ENCODE peak calls at places on chromosomes 5 and 9, in four cellular contexts. One of them, this sample, is unnamed.

GRCh38 chr5:14739538-14739937 is 75.0 kb downstream of the OTULIN start:
- DNase-seq in NCI-H510A: no peak
- DNase-seq in stimulated activated CD8-positive, alpha-beta memory T cell treated with anti-CD3 and anti-CD28 coated beads, Interleukin-15, amount 100 ng/mL, for 24 hours: no peak
- DNase-seq in astrocyte: peak
- DNase-seq in this sample: no peak

GRCh38 chr5:126855266-126855665 is 78.3 kb downstream of the LMNB1 start:
- DNase-seq in NCI-H510A: no peak
- DNase-seq in stimulated activated CD8-positive, alpha-beta memory T cell treated with anti-CD3 and anti-CD28 coated beads, Interleukin-15, amount 100 ng/mL, for 24 hours: no peak
- DNase-seq in astrocyte: no peak
- DNase-seq in this sample: no peak

GRCh38 chr5:145887976-145888574 is 15.3 kb upstream of the GRXCR2 start:
- DNase-seq in astrocyte: peak
- DNase-seq in stimulated activated CD8-positive, alpha-beta memory T cell treated with anti-CD3 and anti-CD28 coated beads, Interleukin-15, amount 100 ng/mL, for 24 hours: no peak
- DNase-seq in NCI-H510A: peak
- DNase-seq in this sample: no peak

GRCh38 chr9:101580076-101580475 is 14.7 kb downstream of the PPP3R2 start:
- DNase-seq in NCI-H510A: no peak
- DNase-seq in stimulated activated CD8-positive, alpha-beta memory T cell treated with anti-CD3 and anti-CD28 coated beads, Interleukin-15, amount 100 ng/mL, for 24 hours: no peak
- DNase-seq in astrocyte: no peak
- DNase-seq in this sample: no peak

GRCh38 chr9:4144869-4145268 is 155.0 kb downstream of the GLIS3 start:
- DNase-seq in NCI-H510A: no peak
- DNase-seq in stimulated activated CD8-positive, alpha-beta memory T cell treated with anti-CD3 and anti-CD28 coated beads, Interleukin-15, amount 100 ng/mL, for 24 hours: no peak
- DNase-seq in astrocyte: no peak
- DNase-seq in this sample: no peak

GRCh38 chr5:53930457-53930856 is 370.0 kb downstream of the NDUFS4 start:
- DNase-seq in stimulated activated CD8-positive, alpha-beta memory T cell treated with anti-CD3 and anti-CD28 coated beads, Interleukin-15, amount 100 ng/mL, for 24 hours: no peak
- DNase-seq in NCI-H510A: no peak
- DNase-seq in astrocyte: peak
- DNase-seq in this sample: no peak

GRCh38 chr5:98767563-98767962 is 5.9 kb upstream of the RGMB start:
- DNase-seq in NCI-H510A: no peak
- DNase-seq in stimulated activated CD8-positive, alpha-beta memory T cell treated with anti-CD3 and anti-CD28 coated beads, Interleukin-15, amount 100 ng/mL, for 24 hours: no peak
- DNase-seq in astrocyte: no peak
- DNase-seq in this sample: no peak

GRCh38 chr5:132257131-132258101 is at the start of gene PDLIM4:
- DNase-seq in NCI-H510A: peak
- DNase-seq in astrocyte: peak
- DNase-seq in stimulated activated CD8-positive, alpha-beta memory T cell treated with anti-CD3 and anti-CD28 coated beads, Interleukin-15, amount 100 ng/mL, for 24 hours: no peak
- DNase-seq in this sample: peak